ENCODE peak calls at places on chromosomes 16 and 17, in five cellular contexts. A is right cardiac atrium; X is naive thymus-derived CD4-positive, alpha-beta T cell; W is small intestine; O is neuronal stem cell. H is an unnamed sample.

GRCh38 chr17:4806770-4807533 is at the start of gene PLD2:
- DNase-seq in W (peak; percentile 89), A (peak; percentile 87), X (peak; percentile 80), O (peak; percentile 87), H (peak; percentile 64)

GRCh38 chr17:13117616-13118015 is 99.8 kb upstream of the ELAC2 start:
- DNase-seq in A (no peak), W (no peak), O (no peak), X (no peak), H (no peak)

GRCh38 chr17:59400858-59401257 is 69.4 kb downstream of the YPEL2 start:
- DNase-seq in W (peak; percentile 34), X (no peak), A (no peak), O (no peak), H (no peak)

GRCh38 chr16:3879887-3880564 is 487 bp downstream of the CREBBP start:
- DNase-seq in W (peak; percentile 53), X (peak; percentile 69), A (peak; percentile 81), O (no peak), H (no peak)

GRCh38 chr17:58326609-58327341 is 1.8 kb downstream of the TSPOAP1 start:
- DNase-seq in W (no peak), X (no peak), O (no peak), A (no peak), H (no peak)

GRCh38 chr17:46876353-46876887 is 25.0 kb downstream of the WNT9B start:
- DNase-seq in W (peak; percentile 89), O (no peak), X (no peak), A (no peak), H (peak; percentile 43)

GRCh38 chr17:73534575-73534940 is 109.7 kb downstream of the SDK2 start:
- DNase-seq in X (no peak), O (no peak), W (no peak), A (no peak), H (no peak)

GRCh38 chr16:56614549-56614991 is 6.2 kb downstream of the MT2A start:
- DNase-seq in X (no peak), O (no peak), A (no peak), W (no peak), H (no peak)

GRCh38 chr16:28320741-28321140 is 28.4 kb downstream of the SBK1 start:
- DNase-seq in O (no peak), A (no peak), W (no peak), X (no peak), H (no peak)

GRCh38 chr17:7992924-7993323 is 9.5 kb upstream of the GUCY2D start:
- DNase-seq in O (no peak), W (peak; percentile 48), X (peak; percentile 11), A (no peak), H (peak; percentile 23)

GRCh38 chr17:82929011-82929622 is 89.3 kb upstream of the ZNF750 start:
- DNase-seq in W (no peak), A (no peak), O (no peak), X (no peak), H (no peak)

GRCh38 chr17:81433656-81434055 is 38.4 kb downstream of the BAHCC1 start:
- DNase-seq in A (no peak), O (no peak), X (no peak), W (no peak), H (no peak)

GRCh38 chr17:36629252-36629847 is 28.0 kb downstream of the MRM1 start:
- DNase-seq in X (peak; percentile 62), O (peak; percentile 78), A (peak; percentile 74), W (peak; percentile 60), H (peak; percentile 45)

GRCh38 chr16:75247249-75247648 is 4.2 kb downstream of the BCAR1 start:
- DNase-seq in X (no peak), A (peak; percentile 22), W (no peak), O (no peak), H (no peak)

GRCh38 chr16:75248142-75248535 is 3.3 kb downstream of the BCAR1 start:
- DNase-seq in A (peak; percentile 65), W (no peak), O (no peak), X (no peak), H (no peak)

GRCh38 chr16:75250089-75250808 is 1.2 kb downstream of the BCAR1 start:
- DNase-seq in O (no peak), A (peak; percentile 30), X (no peak), W (peak; percentile 91), H (no peak)

GRCh38 chr16:75249441-75249840 is 2.0 kb downstream of the BCAR1 start:
- DNase-seq in W (no peak), A (no peak), X (no peak), O (no peak), H (no peak)

GRCh38 chr16:75248536-75249380 is 2.7 kb downstream of the BCAR1 start:
- DNase-seq in X (no peak), A (peak; percentile 19), O (no peak), W (no peak), H (no peak)
- H3K4me3 ChIP-seq in X (no peak overlapping the region), A (no peak overlapping the region), O (no peak overlapping the region), W (peak overlapping the region; percentile 86), H (no peak overlapping the region)

GRCh38 chr17:51150932-51151331 is 2.4 kb upstream of the NME1 start:
- DNase-seq in W (no peak), A (no peak), O (no peak), X (no peak), H (no peak)

GRCh38 chr17:51154176-51154575 is 817 bp downstream of the NME1 start:
- DNase-seq in W (no peak), X (no peak), O (no peak), A (no peak), H (no peak)

GRCh38 chr17:51153210-51154072 is at the start of gene NME1:
- DNase-seq in W (peak; percentile 100), O (peak; percentile 97), X (peak; percentile 98), A (peak; percentile 94), H (peak; percentile 99)

GRCh38 chr17:51155416-51155815 is 2.1 kb downstream of the NME1 start:
- DNase-seq in A (no peak), O (no peak), X (no peak), W (no peak), H (no peak)

GRCh38 chr17:51152766-51153209 is 571 bp upstream of the NME1 start:
- DNase-seq in W (no peak), O (no peak), A (no peak), X (no peak), H (no peak)
- H3K4me3 ChIP-seq in W (no peak overlapping the region), O (no peak overlapping the region), A (peak overlapping the region; percentile 8), X (peak overlapping the region; percentile 8), H (peak overlapping the region; percentile 68)

DNA sequence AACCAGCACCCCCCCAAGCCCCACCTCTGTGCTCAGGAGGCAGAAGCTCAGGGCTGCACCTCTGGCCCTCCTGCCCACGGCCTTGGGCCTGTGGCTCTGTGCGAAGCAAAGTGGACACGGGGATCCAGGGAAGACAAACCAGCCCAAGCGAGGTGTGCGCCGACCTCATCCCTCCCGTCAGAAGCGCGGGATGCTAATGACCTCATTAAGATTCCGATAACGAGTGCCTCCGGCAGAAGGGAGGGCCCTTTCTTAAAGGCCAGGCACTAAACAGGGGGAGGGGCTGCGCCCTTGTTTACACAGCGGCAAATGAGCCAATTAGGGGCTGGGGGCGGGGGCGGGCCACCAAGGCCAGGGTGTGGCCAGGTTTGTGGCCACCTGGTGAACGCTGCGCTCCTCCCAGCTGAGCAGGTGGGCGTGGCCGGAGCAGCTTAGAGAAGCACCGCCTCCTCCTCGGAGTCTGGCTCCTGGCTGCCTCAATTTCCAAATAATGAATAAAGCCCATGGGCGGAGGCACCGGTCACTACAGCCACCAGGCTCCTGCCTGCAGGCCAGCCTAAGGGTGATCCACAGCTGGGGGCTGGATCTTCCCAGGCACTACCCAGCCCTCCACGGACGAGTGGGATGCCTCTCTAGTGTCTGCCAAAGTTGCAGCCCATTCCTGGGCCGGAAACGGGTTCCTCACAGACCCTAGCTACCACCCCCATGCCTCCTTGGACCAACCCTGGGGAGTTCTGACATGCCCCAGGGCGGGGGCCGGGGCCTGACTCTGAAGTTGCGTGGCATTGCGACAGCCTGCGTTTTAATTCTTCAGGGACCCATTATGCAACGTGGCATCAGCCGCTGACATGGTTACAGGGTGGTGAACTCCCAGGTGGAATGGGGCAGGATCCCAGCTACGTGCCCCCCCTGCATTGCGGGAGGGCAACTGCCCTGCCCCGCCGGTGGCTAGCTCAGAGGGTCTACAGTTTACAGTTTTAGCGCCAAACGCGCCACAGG is 3.0 kb downstream of the CBX4 start:
- DNase-seq in W (peak; percentile 95), X (no peak), O (no peak), A (peak; percentile 38), H (no peak)
- H3K4me3 ChIP-seq in W (peak overlapping the region; percentile 87), X (peak overlapping the region; percentile 78), O (peak overlapping the region; percentile 42), A (peak overlapping the region; percentile 90), H (peak overlapping the region; percentile 86)

DNA sequence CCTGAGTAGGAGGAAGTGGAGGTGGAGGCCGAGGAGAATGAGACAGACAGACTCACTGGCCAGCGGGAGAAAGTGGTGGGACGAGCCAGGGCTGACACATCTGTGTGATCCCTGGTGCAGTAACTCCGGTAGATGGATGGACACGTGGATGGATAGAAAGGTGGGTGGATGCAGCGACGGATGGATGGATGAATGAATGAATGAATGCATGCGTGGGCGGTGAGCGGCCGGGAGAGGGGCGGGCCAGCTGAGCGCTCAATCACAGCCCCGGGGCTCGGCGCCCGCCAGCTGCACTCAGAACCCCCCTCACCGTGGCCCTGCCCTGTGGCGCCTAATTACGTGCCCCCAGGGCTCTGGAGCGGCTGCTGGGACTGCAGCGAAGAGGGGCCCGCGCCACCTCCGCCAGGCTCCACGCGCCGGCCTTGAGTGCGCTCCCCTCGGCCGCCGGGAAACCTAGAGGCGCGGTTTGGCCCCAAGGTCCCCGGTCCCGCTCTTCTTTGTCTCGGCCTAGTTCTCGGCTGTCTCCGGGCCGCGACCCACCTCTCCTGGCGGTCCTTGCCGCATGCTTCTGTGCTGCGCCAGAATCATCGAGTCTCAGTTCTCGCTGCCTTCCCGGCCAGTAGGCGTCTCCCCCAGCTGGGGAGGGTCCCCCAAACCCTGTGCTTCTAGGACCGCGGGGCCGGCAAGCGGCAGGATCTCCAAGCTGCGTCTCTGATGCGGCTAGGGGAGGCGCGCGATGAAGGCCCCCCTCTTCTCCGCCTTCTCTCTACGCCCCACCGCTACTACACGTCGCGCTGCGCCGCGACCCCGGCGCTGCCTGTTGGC is 41.0 kb downstream of the RAI1 start:
- DNase-seq in O (no peak), A (no peak), W (no peak), X (no peak), H (no peak)
- H3K4me3 ChIP-seq in O (peak overlapping the region; percentile 84), A (no peak overlapping the region), W (no peak overlapping the region), X (no peak overlapping the region), H (no peak overlapping the region)

GRCh38 chr16:75246504-75247205 is 4.8 kb downstream of the BCAR1 start:
- DNase-seq in W (no peak), O (no peak), X (no peak), A (peak; percentile 18), H (no peak)

GRCh38 chr16:75241955-75242354 is 9.5 kb downstream of the BCAR1 start:
- DNase-seq in W (no peak), O (no peak), X (no peak), A (no peak), H (no peak)

GRCh38 chr16:75243667-75244224 is 7.7 kb downstream of the BCAR1 start:
- DNase-seq in W (no peak), X (no peak), A (peak; percentile 28), O (no peak), H (no peak)

GRCh38 chr16:75244225-75244792 is 7.1 kb downstream of the BCAR1 start:
- DNase-seq in O (no peak), A (peak; percentile 75), X (no peak), W (no peak), H (no peak)

GRCh38 chr16:75244844-75245758 is 6.3 kb downstream of the BCAR1 start:
- DNase-seq in O (peak; percentile 75), W (peak; percentile 61), A (peak; percentile 87), X (no peak), H (no peak)
- H3K4me3 ChIP-seq in O (no peak overlapping the region), W (no peak overlapping the region), A (no peak overlapping the region), X (no peak overlapping the region), H (no peak overlapping the region)

GRCh38 chr16:54511181-54511731 is 224.7 kb upstream of the IRX3 start:
- DNase-seq in A (no peak), W (no peak), X (no peak), O (no peak), H (peak; percentile 99)
- H3K4me3 ChIP-seq in A (no peak overlapping the region), W (no peak overlapping the region), X (no peak overlapping the region), O (no peak overlapping the region), H (no peak overlapping the region)